ENCODE peak calls at places on chromosomes 11 and 22, in nine cellular contexts. One of them, this sample, is unnamed.
A peak's percentile ranks its signal among the peaks of the same experiment; 100 is the strongest.

GRCh38 chr11:78212586-78213371 is 24.1 kb downstream of the USP35 start:
- DNase-seq in mammary epithelial cell: no peak
- DNase-seq in dorsolateral prefrontal cortex: peak; percentile 48
- DNase-seq in coronary artery: peak; percentile 71
- DNase-seq in upper lobe of right lung: no peak
- DNase-seq in lower lobe of right lung: no peak
- DNase-seq in left lung: no peak
- DNase-seq in CD8-positive, alpha-beta memory T cell: no peak
- DNase-seq in aorta: peak; percentile 76
- DNase-seq in this sample: no peak

GRCh38 chr11:79201637-79202347 is 239.0 kb downstream of the TENM4 start:
- DNase-seq in upper lobe of right lung: no peak
- DNase-seq in coronary artery: no peak
- DNase-seq in left lung: no peak
- DNase-seq in CD8-positive, alpha-beta memory T cell: no peak
- DNase-seq in aorta: no peak
- DNase-seq in dorsolateral prefrontal cortex: no peak
- DNase-seq in mammary epithelial cell: peak; percentile 79
- DNase-seq in lower lobe of right lung: no peak
- DNase-seq in this sample: peak; percentile 45

GRCh38 chr11:128095459-128096096 is 491.8 kb downstream of the ETS1 start:
- DNase-seq in mammary epithelial cell: peak; percentile 83
- DNase-seq in coronary artery: no peak
- DNase-seq in left lung: no peak
- DNase-seq in aorta: no peak
- DNase-seq in lower lobe of right lung: no peak
- DNase-seq in upper lobe of right lung: no peak
- DNase-seq in CD8-positive, alpha-beta memory T cell: no peak
- DNase-seq in dorsolateral prefrontal cortex: no peak
- DNase-seq in this sample: peak; percentile 69

GRCh38 chr11:12179521-12179920 is 69.1 kb downstream of the MICAL2 start:
- DNase-seq in aorta: no peak
- DNase-seq in dorsolateral prefrontal cortex: no peak
- DNase-seq in left lung: no peak
- DNase-seq in lower lobe of right lung: peak; percentile 55
- DNase-seq in CD8-positive, alpha-beta memory T cell: no peak
- DNase-seq in coronary artery: no peak
- DNase-seq in mammary epithelial cell: no peak
- DNase-seq in upper lobe of right lung: peak; percentile 12
- DNase-seq in this sample: no peak

GRCh38 chr11:94398101-94398500 is 3.1 kb downstream of the GPR83 start:
- DNase-seq in coronary artery: no peak
- DNase-seq in dorsolateral prefrontal cortex: no peak
- DNase-seq in left lung: no peak
- DNase-seq in lower lobe of right lung: no peak
- DNase-seq in CD8-positive, alpha-beta memory T cell: no peak
- DNase-seq in upper lobe of right lung: no peak
- DNase-seq in mammary epithelial cell: no peak
- DNase-seq in aorta: no peak
- DNase-seq in this sample: no peak

GRCh38 chr22:18062421-18062820 is 15.4 kb upstream of the PEX26 start:
- DNase-seq in aorta: no peak
- DNase-seq in CD8-positive, alpha-beta memory T cell: no peak
- DNase-seq in left lung: no peak
- DNase-seq in lower lobe of right lung: no peak
- DNase-seq in dorsolateral prefrontal cortex: no peak
- DNase-seq in coronary artery: no peak
- DNase-seq in mammary epithelial cell: peak; percentile 83
- DNase-seq in upper lobe of right lung: peak; percentile 32
- DNase-seq in this sample: no peak

GRCh38 chr11:27279491-27279890 is 83.5 kb downstream of the CCDC34 start:
- DNase-seq in coronary artery: no peak
- DNase-seq in upper lobe of right lung: no peak
- DNase-seq in left lung: no peak
- DNase-seq in aorta: no peak
- DNase-seq in lower lobe of right lung: no peak
- DNase-seq in dorsolateral prefrontal cortex: no peak
- DNase-seq in CD8-positive, alpha-beta memory T cell: no peak
- DNase-seq in mammary epithelial cell: no peak
- DNase-seq in this sample: no peak

GRCh38 chr11:15590131-15590530 is 475.4 kb downstream of the INSC start:
- DNase-seq in coronary artery: no peak
- DNase-seq in left lung: no peak
- DNase-seq in aorta: no peak
- DNase-seq in lower lobe of right lung: no peak
- DNase-seq in dorsolateral prefrontal cortex: no peak
- DNase-seq in upper lobe of right lung: no peak
- DNase-seq in CD8-positive, alpha-beta memory T cell: no peak
- DNase-seq in mammary epithelial cell: no peak
- DNase-seq in this sample: no peak

GRCh38 chr11:93626038-93626437 is 35.4 kb upstream of the CEP295 start:
- DNase-seq in CD8-positive, alpha-beta memory T cell: no peak
- DNase-seq in mammary epithelial cell: no peak
- DNase-seq in coronary artery: no peak
- DNase-seq in aorta: no peak
- DNase-seq in upper lobe of right lung: no peak
- DNase-seq in lower lobe of right lung: no peak
- DNase-seq in left lung: no peak
- DNase-seq in dorsolateral prefrontal cortex: no peak
- DNase-seq in this sample: no peak

GRCh38 chr22:34243023-34243422 is 322.7 kb upstream of the LARGE1 start:
- DNase-seq in mammary epithelial cell: no peak
- DNase-seq in coronary artery: no peak
- DNase-seq in dorsolateral prefrontal cortex: no peak
- DNase-seq in upper lobe of right lung: no peak
- DNase-seq in aorta: no peak
- DNase-seq in lower lobe of right lung: no peak
- DNase-seq in CD8-positive, alpha-beta memory T cell: no peak
- DNase-seq in left lung: no peak
- DNase-seq in this sample: no peak

GRCh38 chr11:46330887-46331652 is 16.2 kb upstream of the DGKZ start:
- DNase-seq in coronary artery: no peak
- DNase-seq in lower lobe of right lung: no peak
- DNase-seq in dorsolateral prefrontal cortex: no peak
- DNase-seq in aorta: no peak
- DNase-seq in CD8-positive, alpha-beta memory T cell: peak; percentile 82
- DNase-seq in mammary epithelial cell: no peak
- DNase-seq in upper lobe of right lung: no peak
- DNase-seq in left lung: no peak
- DNase-seq in this sample: no peak

GRCh38 chr11:91495837-91496236 is 728.8 kb upstream of the FAT3 start:
- DNase-seq in coronary artery: no peak
- DNase-seq in lower lobe of right lung: no peak
- DNase-seq in mammary epithelial cell: no peak
- DNase-seq in dorsolateral prefrontal cortex: no peak
- DNase-seq in CD8-positive, alpha-beta memory T cell: no peak
- DNase-seq in left lung: no peak
- DNase-seq in upper lobe of right lung: no peak
- DNase-seq in aorta: no peak
- DNase-seq in this sample: no peak

GRCh38 chr22:25395468-25395867 is 169.0 kb upstream of the GRK3 start:
- DNase-seq in lower lobe of right lung: no peak
- DNase-seq in dorsolateral prefrontal cortex: no peak
- DNase-seq in coronary artery: no peak
- DNase-seq in mammary epithelial cell: no peak
- DNase-seq in upper lobe of right lung: no peak
- DNase-seq in aorta: no peak
- DNase-seq in left lung: no peak
- DNase-seq in CD8-positive, alpha-beta memory T cell: no peak
- DNase-seq in this sample: no peak

GRCh38 chr22:19722175-19722914 is 994 bp upstream of the GP1BB start:
- DNase-seq in coronary artery: no peak
- DNase-seq in aorta: no peak
- DNase-seq in dorsolateral prefrontal cortex: no peak
- DNase-seq in lower lobe of right lung: no peak
- DNase-seq in mammary epithelial cell: no peak
- DNase-seq in CD8-positive, alpha-beta memory T cell: no peak
- DNase-seq in upper lobe of right lung: no peak
- DNase-seq in left lung: no peak
- DNase-seq in this sample: no peak

GRCh38 chr11:61683116-61683515 is 2.9 kb downstream of the DAGLA start:
- DNase-seq in aorta: no peak
- DNase-seq in coronary artery: no peak
- DNase-seq in upper lobe of right lung: no peak
- DNase-seq in dorsolateral prefrontal cortex: no peak
- DNase-seq in left lung: no peak
- DNase-seq in CD8-positive, alpha-beta memory T cell: no peak
- DNase-seq in lower lobe of right lung: no peak
- DNase-seq in mammary epithelial cell: no peak
- DNase-seq in this sample: no peak

GRCh38 chr11:61679301-61679700 is 890 bp upstream of the DAGLA start:
- DNase-seq in dorsolateral prefrontal cortex: no peak
- DNase-seq in left lung: no peak
- DNase-seq in lower lobe of right lung: no peak
- DNase-seq in mammary epithelial cell: no peak
- DNase-seq in CD8-positive, alpha-beta memory T cell: no peak
- DNase-seq in coronary artery: no peak
- DNase-seq in upper lobe of right lung: no peak
- DNase-seq in aorta: no peak
- DNase-seq in this sample: no peak

GRCh38 chr11:61682093-61682732 is 2.0 kb downstream of the DAGLA start:
- DNase-seq in upper lobe of right lung: no peak
- DNase-seq in coronary artery: no peak
- DNase-seq in left lung: no peak
- DNase-seq in CD8-positive, alpha-beta memory T cell: no peak
- DNase-seq in aorta: no peak
- DNase-seq in dorsolateral prefrontal cortex: no peak
- DNase-seq in lower lobe of right lung: no peak
- DNase-seq in mammary epithelial cell: no peak
- DNase-seq in this sample: no peak

GRCh38 chr11:61679893-61680621 is at the start of gene DAGLA:
- DNase-seq in aorta: peak; percentile 91
- DNase-seq in mammary epithelial cell: peak; percentile 33
- DNase-seq in upper lobe of right lung: peak; percentile 91
- DNase-seq in dorsolateral prefrontal cortex: peak; percentile 63
- DNase-seq in left lung: peak; percentile 78
- DNase-seq in lower lobe of right lung: peak; percentile 82
- DNase-seq in coronary artery: no peak
- DNase-seq in CD8-positive, alpha-beta memory T cell: peak; percentile 74
- DNase-seq in this sample: no peak

DNA sequence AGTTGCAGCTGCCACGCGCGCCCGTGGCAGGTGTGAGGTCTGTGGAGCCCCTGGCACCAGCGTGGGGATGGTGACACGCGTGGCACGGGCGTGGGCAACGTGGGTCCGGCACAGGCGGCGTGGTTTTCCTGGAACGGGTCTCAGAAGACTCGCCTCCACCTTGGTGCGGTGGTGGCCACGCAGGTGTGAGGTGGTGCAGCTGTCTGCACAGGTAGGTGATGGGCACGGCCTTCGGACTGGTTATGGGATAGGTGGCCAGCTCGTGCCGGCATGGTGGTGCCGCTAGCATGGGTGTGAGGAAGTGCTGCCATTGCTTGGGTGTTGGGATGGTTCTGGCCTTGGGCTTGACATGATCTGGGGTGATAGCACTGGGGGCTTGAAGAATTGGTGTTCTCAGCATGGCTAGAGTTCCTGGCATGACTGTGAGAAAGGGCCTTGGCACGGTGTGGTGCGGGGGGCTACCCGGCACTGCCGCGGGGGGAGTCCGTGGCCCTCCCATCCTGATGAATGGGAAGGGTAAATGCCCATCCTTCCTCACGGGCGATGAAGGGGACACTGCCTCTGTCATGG is 516 bp downstream of the DAGLA start:
- DNase-seq in lower lobe of right lung: no peak
- DNase-seq in upper lobe of right lung: no peak
- DNase-seq in coronary artery: no peak
- DNase-seq in mammary epithelial cell: no peak
- DNase-seq in aorta: peak; percentile 64
- DNase-seq in CD8-positive, alpha-beta memory T cell: no peak
- DNase-seq in left lung: no peak
- DNase-seq in dorsolateral prefrontal cortex: no peak
- DNase-seq in this sample: no peak
- H3K27ac ChIP-seq in lower lobe of right lung: no peak overlapping the region
- H3K27ac ChIP-seq in upper lobe of right lung: no peak overlapping the region
- H3K27ac ChIP-seq in coronary artery: no peak overlapping the region
- H3K27ac ChIP-seq in mammary epithelial cell: no peak overlapping the region
- H3K27ac ChIP-seq in aorta: no peak overlapping the region
- H3K27ac ChIP-seq in CD8-positive, alpha-beta memory T cell: no peak overlapping the region
- H3K27ac ChIP-seq in left lung: no peak overlapping the region
- H3K27ac ChIP-seq in dorsolateral prefrontal cortex: peak overlapping the region; percentile 62
- H3K27ac ChIP-seq in this sample: no peak overlapping the region

DNA sequence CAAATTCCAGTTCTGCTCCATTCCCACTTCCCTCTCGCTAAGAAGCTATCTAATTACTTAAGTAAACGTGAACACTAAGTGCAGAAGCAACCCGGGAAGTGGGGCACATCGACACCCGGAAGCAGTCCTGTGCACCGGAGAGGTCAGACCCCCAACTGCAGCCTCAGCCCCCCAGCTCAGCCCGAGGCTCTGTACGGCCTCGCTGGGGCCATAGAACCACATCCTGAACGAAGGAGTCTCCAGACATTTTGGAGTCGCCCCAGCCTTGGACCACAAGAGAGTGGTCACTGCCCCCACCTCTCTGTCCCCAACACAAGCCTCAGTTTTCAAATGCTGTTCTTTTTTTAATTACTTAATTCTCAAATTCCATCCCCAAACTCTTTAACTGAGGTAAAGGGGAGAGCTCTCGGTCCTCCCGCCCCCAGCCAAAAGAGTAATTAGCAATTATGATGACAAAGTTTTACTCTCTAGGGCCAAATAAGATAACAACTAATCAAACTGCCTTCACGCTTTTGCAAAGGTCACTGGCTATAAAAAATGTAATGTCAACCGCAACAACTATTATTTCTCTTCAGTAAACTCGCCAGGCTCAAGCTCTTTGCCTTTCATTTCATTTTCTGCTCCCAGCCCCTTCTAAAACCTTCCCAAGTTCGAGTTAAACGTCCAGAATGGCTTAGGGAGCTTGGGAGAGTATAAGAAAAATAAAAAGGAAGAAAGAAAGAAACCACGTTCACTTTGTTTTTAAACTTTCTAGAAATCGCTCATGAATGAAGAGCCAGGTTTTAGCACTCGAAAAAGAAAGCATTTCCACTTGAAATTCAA is 2.2 kb downstream of the PAX6 start:
- DNase-seq in dorsolateral prefrontal cortex: no peak
- DNase-seq in lower lobe of right lung: no peak
- DNase-seq in CD8-positive, alpha-beta memory T cell: no peak
- DNase-seq in aorta: peak; percentile 22
- DNase-seq in mammary epithelial cell: no peak
- DNase-seq in upper lobe of right lung: peak; percentile 15
- DNase-seq in coronary artery: no peak
- DNase-seq in left lung: no peak
- DNase-seq in this sample: no peak
- H3K27ac ChIP-seq in dorsolateral prefrontal cortex: peak overlapping the region; percentile 33
- H3K27ac ChIP-seq in lower lobe of right lung: no peak overlapping the region
- H3K27ac ChIP-seq in CD8-positive, alpha-beta memory T cell: no peak overlapping the region
- H3K27ac ChIP-seq in aorta: no peak overlapping the region
- H3K27ac ChIP-seq in mammary epithelial cell: no peak overlapping the region
- H3K27ac ChIP-seq in upper lobe of right lung: no peak overlapping the region
- H3K27ac ChIP-seq in coronary artery: no peak overlapping the region
- H3K27ac ChIP-seq in left lung: no peak overlapping the region
- H3K27ac ChIP-seq in this sample: no peak overlapping the region

GRCh38 chr11:69011624-69012091 is 1.4 kb downstream of the MRGPRF start:
- DNase-seq in aorta: peak; percentile 75
- DNase-seq in left lung: no peak
- DNase-seq in coronary artery: no peak
- DNase-seq in dorsolateral prefrontal cortex: no peak
- DNase-seq in CD8-positive, alpha-beta memory T cell: no peak
- DNase-seq in upper lobe of right lung: no peak
- DNase-seq in lower lobe of right lung: peak; percentile 32
- DNase-seq in mammary epithelial cell: no peak
- DNase-seq in this sample: no peak
- H3K27ac ChIP-seq in aorta: peak overlapping the region; percentile 90
- H3K27ac ChIP-seq in left lung: no peak overlapping the region
- H3K27ac ChIP-seq in coronary artery: peak overlapping the region; percentile 92
- H3K27ac ChIP-seq in dorsolateral prefrontal cortex: peak overlapping the region; percentile 51
- H3K27ac ChIP-seq in CD8-positive, alpha-beta memory T cell: no peak overlapping the region
- H3K27ac ChIP-seq in upper lobe of right lung: peak overlapping the region; percentile 78
- H3K27ac ChIP-seq in lower lobe of right lung: peak overlapping the region; percentile 41
- H3K27ac ChIP-seq in mammary epithelial cell: no peak overlapping the region
- H3K27ac ChIP-seq in this sample: no peak overlapping the region

GRCh38 chr11:126419801-126420729 is 64.6 kb downstream of the ST3GAL4 start:
- DNase-seq in left lung: no peak
- DNase-seq in coronary artery: no peak
- DNase-seq in CD8-positive, alpha-beta memory T cell: no peak
- DNase-seq in dorsolateral prefrontal cortex: no peak
- DNase-seq in aorta: no peak
- DNase-seq in mammary epithelial cell: no peak
- DNase-seq in lower lobe of right lung: peak; percentile 40
- DNase-seq in upper lobe of right lung: no peak
- DNase-seq in this sample: no peak
- H3K27ac ChIP-seq in left lung: no peak overlapping the region
- H3K27ac ChIP-seq in coronary artery: peak overlapping the region; percentile 14
- H3K27ac ChIP-seq in CD8-positive, alpha-beta memory T cell: no peak overlapping the region
- H3K27ac ChIP-seq in dorsolateral prefrontal cortex: peak overlapping the region; percentile 62
- H3K27ac ChIP-seq in aorta: no peak overlapping the region
- H3K27ac ChIP-seq in mammary epithelial cell: no peak overlapping the region
- H3K27ac ChIP-seq in lower lobe of right lung: peak overlapping the region; percentile 69
- H3K27ac ChIP-seq in upper lobe of right lung: peak overlapping the region; percentile 82
- H3K27ac ChIP-seq in this sample: no peak overlapping the region